ENCODE peak calls at places on chromosomes 4 and X, in nine cellular contexts. T is activated T-helper 1 cell treated with anti-CD3 and anti-CD28 coated beads, Interleukin-12 subunit alpha, Interleukin-12 subunit beta, Interleukin-2, Interleukin-4 antibody, amounts not matched to agents 30 ng/mL and 10 ng/mL and 1 ng/mL, durations not matched to agents 14 hours and 24 hours and 36 hours; Q is activated CD8-positive, alpha-beta memory T cell treated with anti-CD3 and anti-CD28 coated beads for 48 hours; I is mucosa of descending colon; B is IMR-90; A is NCI-H1092; K is cardiac muscle cell; X is right lobe of liver; M is Kasumi-1. J is an unnamed sample.

GRCh38 chr4:174714393-174715211 is 114.4 kb downstream of the GLRA3 start:
- DNase-seq in K (peak), X (no peak), I (peak), A (peak), M (peak), Q (no peak), T (no peak), B (peak), J (peak)

GRCh38 chr4:118869808-118870342 is 18.8 kb upstream of the SYNPO2 start:
- DNase-seq in Q (no peak), T (no peak), I (peak), M (no peak), A (no peak), X (no peak), B (peak), K (no peak), J (peak)

GRCh38 chrX:100649550-100650356 is 5.8 kb downstream of the SRPX2 start:
- DNase-seq in K (peak), A (no peak), M (no peak), T (no peak), B (peak), Q (no peak), I (peak), X (peak), J (peak)

GRCh38 chr4:77859256-77859655 is 3.4 kb upstream of the MRPL1 start:
- DNase-seq in Q (no peak), X (no peak), T (no peak), K (no peak), A (no peak), I (no peak), B (no peak), M (no peak), J (peak)

GRCh38 chrX:110741213-110741796 is 54.3 kb downstream of the CHRDL1 start:
- DNase-seq in T (no peak), Q (no peak), K (no peak), I (no peak), A (no peak), X (no peak), M (no peak), B (peak), J (no peak)

GRCh38 chr4:186723207-186724047 is at the start of gene FAT1:
- DNase-seq in I (peak), M (no peak), A (peak), B (peak), K (peak), Q (no peak), X (peak), T (no peak), J (peak)

GRCh38 chrX:119895843-119896326 is at the start of gene AKAP14:
- DNase-seq in T (no peak), I (no peak), M (no peak), B (peak), A (no peak), Q (no peak), X (no peak), K (no peak), J (no peak)

GRCh38 chr4:28792917-28793597 is 1927.1 kb upstream of the PCDH7 start:
- DNase-seq in K (no peak), X (no peak), M (no peak), Q (no peak), B (no peak), I (no peak), A (no peak), T (no peak), J (no peak)

GRCh38 chrX:143025628-143026027 is at the start of gene SPANXN4:
- DNase-seq in A (no peak), I (no peak), M (no peak), K (no peak), B (no peak), X (no peak), Q (no peak), T (no peak), J (no peak)

GRCh38 chrX:19515615-19516105 is 352 bp upstream of the MAP3K15 start:
- DNase-seq in X (no peak), B (no peak), I (no peak), K (no peak), M (no peak), A (no peak), T (no peak), Q (no peak), J (peak)

GRCh38 chr4:69056921-69057562 is 39.2 kb upstream of the UGT2B7 start:
- DNase-seq in X (no peak), A (no peak), B (peak), M (no peak), Q (no peak), I (no peak), T (no peak), K (no peak), J (peak)

GRCh38 chr4:4185528-4185927 is 41.2 kb downstream of the OTOP1 start:
- DNase-seq in Q (no peak), A (no peak), T (no peak), X (no peak), K (no peak), I (no peak), M (no peak), B (no peak), J (no peak)

GRCh38 chrX:87518504-87518903 is 902 bp downstream of the KLHL4 start:
- DNase-seq in X (no peak), B (peak), K (peak), Q (no peak), A (no peak), T (no peak), M (no peak), I (no peak), J (no peak)

GRCh38 chr4:67438975-67439374 is 106.3 kb downstream of the CENPC start:
- DNase-seq in Q (no peak), B (no peak), A (no peak), I (no peak), X (no peak), K (no peak), T (no peak), M (no peak), J (no peak)

GRCh38 chrX:86133761-86134160 is 14.5 kb upstream of the DACH2 start:
- DNase-seq in B (peak), K (peak), Q (no peak), T (no peak), X (no peak), I (no peak), M (peak), A (no peak), J (peak)

GRCh38 chrX:110965409-110965808 is 130.6 kb upstream of the PAK3 start:
- DNase-seq in K (no peak), A (no peak), B (no peak), I (no peak), Q (no peak), X (no peak), T (no peak), M (no peak), J (no peak)

J was measured in SJCRH30.